ENCODE peak calls at places on chromosomes 11 and 22, in seven cellular contexts. W is CD4-positive, CD25-positive, alpha-beta regulatory T cell; Z is suprapubic skin; U is tibial nerve; L is colonic mucosa; B is psoas muscle; T is prostate gland. I is an unnamed sample. For H3K9me3, the result is how much of the 10 kb centered on the place peaks cover.

GRCh38 chr22:32622004-32622761 is 147.6 kb downstream of the FBXO7 start:
- DNase-seq in L (peak), B (peak), T (no peak), W (no peak), Z (no peak), U (peak), I (no peak)

GRCh38 chr11:18798941-18799469 is 7.4 kb upstream of the PTPN5 start:
- DNase-seq in U (no peak), Z (no peak), B (no peak), T (no peak), W (no peak), L (no peak), I (no peak)

GRCh38 chr22:48366056-48366455 is 1461.6 kb downstream of the BRD1 start:
- DNase-seq in T (no peak), B (no peak), L (no peak), W (no peak), Z (no peak), U (no peak), I (no peak)

GRCh38 chr11:32892355-32893090 is at the start of gene QSER1:
- DNase-seq in L (peak), T (peak), U (peak), B (peak), Z (peak), W (peak), I (peak)

GRCh38 chr22:30432096-30432495 is 6.5 kb downstream of the MTFP1 start:
- DNase-seq in T (no peak), U (no peak), W (no peak), B (no peak), L (no peak), Z (no peak), I (no peak)

GRCh38 chr11:43810929-43811596 is 69.6 kb upstream of the ALKBH3 start:
- DNase-seq in Z (no peak), U (no peak), L (no peak), T (no peak), W (no peak), B (no peak), I (no peak)

GRCh38 chr11:14672635-14673034 is 29.0 kb downstream of the PDE3B start:
- DNase-seq in Z (no peak), U (no peak), W (no peak), B (no peak), T (no peak), L (no peak), I (no peak)

GRCh38 chr11:17740649-17741235 is 6.2 kb downstream of the KCNC1 start:
- DNase-seq in L (no peak), T (no peak), B (no peak), Z (no peak), U (no peak), W (no peak), I (peak)

GRCh38 chr11:102914238-102915043 is 39.7 kb upstream of the MMP12 start:
- DNase-seq in U (peak), Z (no peak), T (no peak), W (no peak), L (peak), B (no peak), I (no peak)

GRCh38 chr11:61777234-61778090 is 14.9 kb downstream of the TMEM258 start:
- DNase-seq in W (peak), Z (no peak), L (peak), U (peak), T (no peak), B (peak), I (no peak)

GRCh38 chr11:62449451-62449851 is 30.6 kb downstream of the SCGB1A1 start:
- DNase-seq in T (peak), B (no peak), W (no peak), Z (no peak), L (peak), U (no peak), I (no peak)

GRCh38 chr11:125164422-125165110 is at the start of gene PKNOX2:
- DNase-seq in L (peak), B (peak), W (peak), U (peak), Z (peak), T (peak), I (peak)

GRCh38 chr11:10158461-10158860 is 135.6 kb downstream of the SBF2 start:
- DNase-seq in W (no peak), U (no peak), L (no peak), T (no peak), Z (no peak), B (no peak), I (no peak)

GRCh38 chr22:35661377-35661937 is 13.2 kb downstream of the APOL6 start:
- DNase-seq in U (no peak), Z (no peak), L (no peak), W (no peak), T (no peak), B (no peak), I (no peak)

GRCh38 chr22:35657571-35658312 is 9.5 kb downstream of the APOL6 start:
- DNase-seq in B (no peak), U (no peak), W (no peak), T (no peak), Z (no peak), L (no peak), I (no peak)

GRCh38 chr22:35664955-35665577 is 16.8 kb downstream of the APOL6 start:
- DNase-seq in U (no peak), B (no peak), Z (no peak), T (no peak), W (no peak), L (no peak), I (no peak)

DNA sequence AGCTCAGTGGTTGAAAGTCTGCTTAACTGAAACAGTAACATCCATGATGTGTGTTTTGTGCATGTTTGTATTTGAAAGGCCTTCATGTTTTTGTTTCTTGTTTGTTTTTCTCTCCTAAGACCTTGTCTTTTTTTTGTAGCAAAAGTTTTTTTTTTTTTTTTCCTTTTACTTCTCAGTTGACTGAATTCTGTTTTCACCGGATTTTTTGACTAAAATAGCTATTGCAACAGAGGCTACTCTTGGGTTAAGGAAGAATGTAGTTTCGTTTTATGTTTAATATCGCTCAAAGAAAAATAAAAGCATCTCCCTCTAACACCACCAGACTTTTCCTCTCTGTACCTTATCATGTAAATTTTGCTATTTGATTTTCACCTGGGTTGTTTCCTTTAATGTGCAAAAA is 15.1 kb downstream of the APOL6 start:
- DNase-seq in W (no peak), B (no peak), L (no peak), T (no peak), U (no peak), Z (no peak), I (no peak)
- H3K27ac ChIP-seq in W (peak), B (no peak), L (no peak), T (peak), U (no peak), Z (peak), I (peak)

GRCh38 chr11:38221295-38221694 is 1623.3 kb upstream of the RAG2 start:
- DNase-seq in Z (no peak), U (no peak), T (no peak), L (no peak), B (no peak), W (no peak), I (no peak)

GRCh38 chr11:38226684-38227083 is 1628.6 kb upstream of the RAG2 start:
- DNase-seq in L (no peak), Z (no peak), W (no peak), B (no peak), U (no peak), T (no peak), I (no peak)
- H3K9me3 ChIP-seq in L (under half), Z (under half), W (under half), B (under half), U (under half), T (under half), I (under half)

GRCh38 chr22:37137131-37137530 is 12.6 kb downstream of the IL2RB start:
- DNase-seq in L (no peak), W (no peak), B (no peak), U (no peak), T (no peak), Z (no peak), I (no peak)
- H3K4me3 ChIP-seq in L (no peak), W (no peak), B (no peak), U (no peak), T (no peak), Z (no peak), I (no peak)

GRCh38 chr11:130634981-130635473 is 186.6 kb downstream of the ADAMTS15 start:
- DNase-seq in U (peak), W (no peak), T (no peak), L (no peak), Z (no peak), B (peak), I (no peak)

GRCh38 chr11:130629039-130629438 is 180.6 kb downstream of the ADAMTS15 start:
- DNase-seq in T (no peak), B (no peak), W (no peak), L (no peak), U (no peak), Z (no peak), I (no peak)

GRCh38 chr11:130633466-130633865 is 185.0 kb downstream of the ADAMTS15 start:
- DNase-seq in Z (no peak), T (no peak), L (no peak), W (no peak), U (no peak), B (no peak), I (no peak)

GRCh38 chr11:130634186-130634585 is 185.7 kb downstream of the ADAMTS15 start:
- DNase-seq in L (no peak), U (no peak), W (no peak), T (no peak), B (no peak), Z (no peak), I (no peak)

DNA sequence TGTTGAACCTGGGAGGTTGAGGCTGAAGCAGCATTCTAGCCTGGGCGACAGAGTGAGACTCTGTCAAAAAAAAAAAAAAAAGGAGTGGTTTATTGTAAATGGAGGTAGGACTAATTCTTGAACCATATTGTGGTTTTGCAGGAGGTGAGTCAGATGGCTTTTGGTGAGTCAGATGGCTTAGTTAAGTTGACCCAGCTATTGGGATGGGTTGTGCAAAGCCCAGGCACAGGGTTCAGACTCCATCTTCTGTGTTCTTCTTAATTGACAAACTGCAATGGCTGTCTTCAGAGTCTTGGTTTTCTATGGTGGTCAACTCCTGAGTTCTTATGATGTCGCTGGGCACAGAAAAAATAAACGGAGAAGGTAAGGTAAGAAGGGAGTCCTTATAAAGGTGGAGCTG is 182.7 kb downstream of the ADAMTS15 start:
- DNase-seq in W (no peak), L (no peak), B (no peak), U (no peak), T (no peak), Z (no peak), I (no peak)
- H3K27ac ChIP-seq in W (no peak), L (no peak), B (no peak), U (no peak), T (no peak), Z (no peak), I (no peak)

DNA sequence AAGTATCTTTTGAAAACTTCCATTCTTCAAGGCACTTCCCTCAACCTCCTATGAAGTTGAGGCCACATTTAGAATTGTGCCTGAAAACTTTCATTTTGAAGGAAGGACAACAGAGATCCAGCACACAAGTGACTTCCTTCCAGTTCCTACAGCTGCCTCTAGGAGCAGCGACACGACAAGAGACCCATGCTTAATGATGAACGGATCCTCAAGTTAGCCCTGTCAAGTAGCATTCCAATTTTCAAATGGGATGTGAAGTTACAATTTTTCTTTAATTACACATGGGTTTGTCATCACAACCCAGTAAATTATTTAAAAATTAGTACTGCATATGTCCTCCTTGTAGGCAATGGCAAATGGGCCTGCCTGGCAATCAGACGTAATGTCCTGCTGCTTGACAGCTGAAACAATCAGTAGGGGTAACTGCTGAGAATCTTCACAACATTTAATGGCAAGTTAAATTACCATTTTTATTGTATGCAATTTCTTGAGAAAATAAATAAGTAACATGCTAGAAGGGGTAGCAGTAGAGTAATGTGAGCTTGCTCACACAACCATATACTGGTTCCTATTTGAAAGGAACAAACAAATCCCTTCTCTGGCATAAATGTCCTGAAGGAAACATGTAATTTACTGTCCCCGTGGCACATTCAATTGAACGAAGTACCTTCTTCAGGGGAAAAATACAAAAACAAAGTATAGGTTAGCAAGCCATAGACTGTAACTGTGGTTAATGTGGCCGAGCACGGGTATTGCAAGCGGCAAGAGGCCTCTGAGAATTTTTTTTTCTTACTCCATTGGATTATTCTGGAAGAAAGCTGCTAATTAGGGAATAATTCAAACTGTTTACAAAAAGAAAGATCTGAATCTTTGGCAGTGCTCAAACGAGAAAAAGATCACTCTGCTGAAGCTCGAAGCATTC is 288.3 kb downstream of the CADM1 start:
- DNase-seq in B (no peak), T (no peak), Z (no peak), U (no peak), L (no peak), W (no peak), I (no peak)
- H3K9me3 ChIP-seq in B (under half), T (under half), Z (under half), U (under half), L (under half), W (under half), I (under half)

DNA sequence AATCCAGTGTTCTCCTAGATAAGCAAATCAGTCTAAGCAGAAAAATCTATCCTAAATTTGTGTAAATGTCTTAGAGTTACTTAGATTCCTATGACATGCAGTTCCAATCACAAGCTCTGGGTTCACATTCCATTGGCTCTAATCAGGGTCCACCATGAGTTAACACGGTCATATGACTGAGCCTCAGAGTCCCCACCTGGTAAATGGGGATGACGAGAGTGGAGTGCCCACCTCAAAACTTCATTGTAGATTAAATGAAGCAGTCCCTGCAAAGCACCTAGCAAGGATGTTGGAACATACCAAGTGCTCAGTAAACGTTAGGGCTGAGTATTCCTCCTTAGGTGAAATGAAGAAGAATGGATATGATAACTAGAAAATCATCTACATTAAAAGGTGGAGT is 3.1 kb downstream of the ETS1 start:
- DNase-seq in B (no peak), T (no peak), Z (no peak), U (no peak), W (no peak), L (no peak), I (no peak)
- H3K4me3 ChIP-seq in B (no peak), T (no peak), Z (no peak), U (no peak), W (no peak), L (no peak), I (no peak)

GRCh38 chr11:845872-846271 is 3.2 kb downstream of the TSPAN4 start:
- DNase-seq in T (no peak), Z (no peak), B (no peak), L (no peak), U (no peak), W (no peak), I (no peak)
- H3K27ac ChIP-seq in T (peak), Z (peak), B (no peak), L (no peak), U (peak), W (no peak), I (peak)

GRCh38 chr22:11613898-11614755 is 3913.9 kb upstream of the OR11H1 start:
- DNase-seq in W (no peak), T (no peak), U (no peak), Z (no peak), L (no peak), B (no peak), I (peak)

GRCh38 chr22:11616811-11617210 is 3911.2 kb upstream of the OR11H1 start:
- DNase-seq in T (no peak), L (no peak), U (no peak), B (no peak), Z (no peak), W (no peak), I (no peak)
- H3K9me3 ChIP-seq in T (under half), L (under half), U (under half), B (under half), Z (half or more), W (under half), I (under half)